ENCODE peak calls at places on chromosomes 11 and 22, in eight cellular contexts. One of them, this sample, is unnamed.

GRCh38 chr11:967995-968751 is 42.5 kb downstream of the AP2A2 start:
- DNase-seq in nucleus accumbens: no peak
- DNase-seq in NCI-H1092 treated with DMSO at 0.1 percent for 48 hours: no peak
- DNase-seq in COR-L47: no peak
- DNase-seq in Peyer's patch: no peak
- DNase-seq in B cell: no peak
- DNase-seq in CD8-positive, alpha-beta memory T cell: no peak
- DNase-seq in heart right ventricle: no peak
- DNase-seq in this sample: no peak

GRCh38 chr11:36446135-36446534 is 63.9 kb downstream of the TRAF6 start:
- DNase-seq in nucleus accumbens: no peak
- DNase-seq in NCI-H1092 treated with DMSO at 0.1 percent for 48 hours: no peak
- DNase-seq in COR-L47: no peak
- DNase-seq in Peyer's patch: no peak
- DNase-seq in B cell: peak; percentile 17
- DNase-seq in CD8-positive, alpha-beta memory T cell: no peak
- DNase-seq in heart right ventricle: no peak
- DNase-seq in this sample: no peak

GRCh38 chr11:2466869-2467694 is 22.3 kb downstream of the KCNQ1 start:
- DNase-seq in nucleus accumbens: no peak
- DNase-seq in NCI-H1092 treated with DMSO at 0.1 percent for 48 hours: no peak
- DNase-seq in COR-L47: no peak
- DNase-seq in Peyer's patch: peak; percentile 80
- DNase-seq in B cell: peak; percentile 44
- DNase-seq in CD8-positive, alpha-beta memory T cell: peak; percentile 70
- DNase-seq in heart right ventricle: no peak
- DNase-seq in this sample: no peak

GRCh38 chr11:38824573-38824972 is 2226.5 kb upstream of the RAG2 start:
- DNase-seq in nucleus accumbens: no peak
- DNase-seq in NCI-H1092 treated with DMSO at 0.1 percent for 48 hours: no peak
- DNase-seq in COR-L47: no peak
- DNase-seq in Peyer's patch: no peak
- DNase-seq in B cell: no peak
- DNase-seq in CD8-positive, alpha-beta memory T cell: no peak
- DNase-seq in heart right ventricle: no peak
- DNase-seq in this sample: no peak

GRCh38 chr11:107608809-107609208 is 17.9 kb downstream of the ELMOD1 start:
- DNase-seq in nucleus accumbens: no peak
- DNase-seq in NCI-H1092 treated with DMSO at 0.1 percent for 48 hours: no peak
- DNase-seq in COR-L47: no peak
- DNase-seq in Peyer's patch: no peak
- DNase-seq in B cell: no peak
- DNase-seq in CD8-positive, alpha-beta memory T cell: no peak
- DNase-seq in heart right ventricle: no peak
- DNase-seq in this sample: no peak

GRCh38 chr11:30128269-30128932 is 102.4 kb upstream of the FSHB start:
- DNase-seq in nucleus accumbens: no peak
- DNase-seq in NCI-H1092 treated with DMSO at 0.1 percent for 48 hours: peak; percentile 5
- DNase-seq in COR-L47: no peak
- DNase-seq in Peyer's patch: no peak
- DNase-seq in B cell: no peak
- DNase-seq in CD8-positive, alpha-beta memory T cell: no peak
- DNase-seq in heart right ventricle: no peak
- DNase-seq in this sample: no peak

GRCh38 chr11:58121101-58121500 is 4.2 kb downstream of the OR9I1 start:
- DNase-seq in nucleus accumbens: no peak
- DNase-seq in NCI-H1092 treated with DMSO at 0.1 percent for 48 hours: no peak
- DNase-seq in COR-L47: no peak
- DNase-seq in Peyer's patch: no peak
- DNase-seq in B cell: no peak
- DNase-seq in CD8-positive, alpha-beta memory T cell: no peak
- DNase-seq in heart right ventricle: no peak
- DNase-seq in this sample: no peak

GRCh38 chr22:24433868-24434471 is 6.6 kb downstream of the ADORA2A start:
- DNase-seq in nucleus accumbens: no peak
- DNase-seq in NCI-H1092 treated with DMSO at 0.1 percent for 48 hours: no peak
- DNase-seq in COR-L47: no peak
- DNase-seq in Peyer's patch: peak; percentile 79
- DNase-seq in B cell: peak; percentile 87
- DNase-seq in CD8-positive, alpha-beta memory T cell: no peak
- DNase-seq in heart right ventricle: no peak
- DNase-seq in this sample: no peak

GRCh38 chr11:118918686-118919280 is 6.9 kb downstream of the BCL9L start:
- DNase-seq in nucleus accumbens: no peak
- DNase-seq in NCI-H1092 treated with DMSO at 0.1 percent for 48 hours: no peak
- DNase-seq in COR-L47: peak; percentile 59
- DNase-seq in Peyer's patch: no peak
- DNase-seq in B cell: no peak
- DNase-seq in CD8-positive, alpha-beta memory T cell: no peak
- DNase-seq in heart right ventricle: no peak
- DNase-seq in this sample: no peak

GRCh38 chr22:19434829-19435580 is 2.7 kb downstream of the MRPL40 start:
- DNase-seq in nucleus accumbens: no peak
- DNase-seq in NCI-H1092 treated with DMSO at 0.1 percent for 48 hours: no peak
- DNase-seq in COR-L47: no peak
- DNase-seq in Peyer's patch: no peak
- DNase-seq in B cell: no peak
- DNase-seq in CD8-positive, alpha-beta memory T cell: no peak
- DNase-seq in heart right ventricle: no peak
- DNase-seq in this sample: no peak

GRCh38 chr11:14370496-14370895 is 11.5 kb upstream of the RRAS2 start:
- DNase-seq in nucleus accumbens: no peak
- DNase-seq in NCI-H1092 treated with DMSO at 0.1 percent for 48 hours: no peak
- DNase-seq in COR-L47: no peak
- DNase-seq in Peyer's patch: no peak
- DNase-seq in B cell: no peak
- DNase-seq in CD8-positive, alpha-beta memory T cell: no peak
- DNase-seq in heart right ventricle: no peak
- DNase-seq in this sample: no peak

GRCh38 chr22:17366830-17367229 is 2.4 kb upstream of the CECR2 start:
- DNase-seq in nucleus accumbens: no peak
- DNase-seq in NCI-H1092 treated with DMSO at 0.1 percent for 48 hours: no peak
- DNase-seq in COR-L47: no peak
- DNase-seq in Peyer's patch: peak; percentile 25
- DNase-seq in B cell: no peak
- DNase-seq in CD8-positive, alpha-beta memory T cell: no peak
- DNase-seq in heart right ventricle: peak; percentile 68
- DNase-seq in this sample: no peak

GRCh38 chr11:127818625-127819024 is 768.7 kb downstream of the ETS1 start:
- DNase-seq in nucleus accumbens: no peak
- DNase-seq in NCI-H1092 treated with DMSO at 0.1 percent for 48 hours: no peak
- DNase-seq in COR-L47: no peak
- DNase-seq in Peyer's patch: no peak
- DNase-seq in B cell: no peak
- DNase-seq in CD8-positive, alpha-beta memory T cell: no peak
- DNase-seq in heart right ventricle: no peak
- DNase-seq in this sample: no peak

GRCh38 chr11:86671386-86672006 is 920 bp downstream of the ME3 start:
- DNase-seq in nucleus accumbens: no peak
- DNase-seq in NCI-H1092 treated with DMSO at 0.1 percent for 48 hours: peak; percentile 80
- DNase-seq in COR-L47: peak; percentile 53
- DNase-seq in Peyer's patch: no peak
- DNase-seq in B cell: no peak
- DNase-seq in CD8-positive, alpha-beta memory T cell: no peak
- DNase-seq in heart right ventricle: peak; percentile 85
- DNase-seq in this sample: peak; percentile 57

GRCh38 chr22:17368727-17369552 is at the start of gene CECR2:
- DNase-seq in nucleus accumbens: no peak
- DNase-seq in NCI-H1092 treated with DMSO at 0.1 percent for 48 hours: peak; percentile 88
- DNase-seq in COR-L47: no peak
- DNase-seq in Peyer's patch: no peak
- DNase-seq in B cell: peak; percentile 51
- DNase-seq in CD8-positive, alpha-beta memory T cell: no peak
- DNase-seq in heart right ventricle: peak; percentile 60
- DNase-seq in this sample: peak; percentile 55

GRCh38 chr11:98230678-98231077 is 790.1 kb upstream of the CNTN5 start:
- DNase-seq in nucleus accumbens: no peak
- DNase-seq in NCI-H1092 treated with DMSO at 0.1 percent for 48 hours: no peak
- DNase-seq in COR-L47: no peak
- DNase-seq in Peyer's patch: no peak
- DNase-seq in B cell: no peak
- DNase-seq in CD8-positive, alpha-beta memory T cell: no peak
- DNase-seq in heart right ventricle: no peak
- DNase-seq in this sample: no peak